ENCODE peak calls at places on chromosomes 16 and 17, in four cellular contexts. F, H, O and C are unnamed samples.

GRCh38 chr16:54444851-54445523 is 158.4 kb upstream of the IRX3 start:
- DNase-seq in O (no peak), F (no peak), H (no peak), C (no peak)

GRCh38 chr16:66580605-66581209 is 1.4 kb downstream of the CMTM2 start:
- DNase-seq in F (no peak), H (no peak), O (no peak), C (peak; percentile 16)

GRCh38 chr16:50482271-50482670 is 65.9 kb upstream of the NKD1 start:
- DNase-seq in O (no peak), H (no peak), F (no peak), C (no peak)

GRCh38 chr16:30715777-30716445 is 16.9 kb downstream of the SRCAP start:
- DNase-seq in O (no peak), F (no peak), H (no peak), C (no peak)

GRCh38 chr17:64448665-64449512 is at the start of gene MILR1:
- DNase-seq in F (no peak), O (peak; percentile 28), H (peak; percentile 65), C (no peak)

GRCh38 chr17:56297142-56297541 is 143.9 kb downstream of the ANKFN1 start:
- DNase-seq in F (no peak), O (no peak), H (no peak), C (no peak)

GRCh38 chr17:77281904-77282367 is 141.2 kb downstream of the SEC14L1 start:
- DNase-seq in O (no peak), F (no peak), H (no peak), C (no peak)

GRCh38 chr16:53884748-53885147 is 180.8 kb downstream of the FTO start:
- DNase-seq in O (no peak), F (no peak), H (no peak), C (no peak)

GRCh38 chr16:77885596-77886295 is 97.4 kb downstream of the VAT1L start:
- DNase-seq in H (no peak), F (no peak), O (no peak), C (no peak)

GRCh38 chr17:519450-520212 is 167.0 kb upstream of the RPH3AL start:
- DNase-seq in H (no peak), O (no peak), F (no peak), C (no peak)

GRCh38 chr16:77375396-77375795 is 59.4 kb downstream of the ADAMTS18 start:
- DNase-seq in F (no peak), O (no peak), H (no peak), C (no peak)

GRCh38 chr17:75525806-75526554 is 483 bp downstream of the LLGL2 start:
- DNase-seq in H (no peak), O (no peak), F (no peak), C (peak; percentile 54)

GRCh38 chr17:28760987-28761562 is 17.3 kb downstream of the TRAF4 start:
- DNase-seq in O (no peak), H (no peak), F (no peak), C (no peak)

GRCh38 chr17:49551221-49552069 is 24.2 kb upstream of the NXPH3 start:
- DNase-seq in O (no peak), H (no peak), F (no peak), C (no peak)

GRCh38 chr17:58920773-58921172 is 165.1 kb downstream of the PPM1E start:
- DNase-seq in H (no peak), F (no peak), O (no peak), C (no peak)

GRCh38 chr17:14037453-14037852 is 31.9 kb upstream of the COX10 start:
- DNase-seq in H (no peak), O (no peak), F (no peak), C (no peak)

GRCh38 chr16:57685633-57686032 is 9.0 kb upstream of the DRC7 start:
- DNase-seq in H (no peak), F (no peak), O (no peak), C (no peak)

GRCh38 chr16:10862432-10862831 is 14.6 kb upstream of the CIITA start:
- DNase-seq in O (no peak), F (peak; percentile 17), H (peak; percentile 37), C (no peak)

GRCh38 chr17:17710728-17711541 is 29.7 kb downstream of the RAI1 start:
- DNase-seq in F (no peak), O (peak; percentile 27), H (peak; percentile 72), C (peak; percentile 94)

GRCh38 chr17:80264048-80264792 is 3.6 kb downstream of the RNF213 start:
- DNase-seq in H (no peak), F (no peak), O (no peak), C (no peak)

GRCh38 chr16:17138801-17139200 is 332.0 kb downstream of the XYLT1 start:
- DNase-seq in F (no peak), O (peak; percentile 61), H (no peak), C (no peak)

GRCh38 chr16:71230122-71230845 is at the start of gene HYDIN:
- DNase-seq in O (peak; percentile 68), H (no peak), F (no peak), C (peak; percentile 15)

GRCh38 chr17:73591278-73592078 is 52.8 kb downstream of the SDK2 start:
- DNase-seq in F (no peak), O (no peak), H (no peak), C (no peak)

GRCh38 chr16:53166099-53166498 is 111.3 kb downstream of the CHD9 start:
- DNase-seq in F (no peak), O (no peak), H (no peak), C (no peak)

GRCh38 chr17:45914036-45914717 is 19.8 kb downstream of the MAPT start:
- DNase-seq in F (no peak), H (no peak), O (no peak), C (no peak)

DNA sequence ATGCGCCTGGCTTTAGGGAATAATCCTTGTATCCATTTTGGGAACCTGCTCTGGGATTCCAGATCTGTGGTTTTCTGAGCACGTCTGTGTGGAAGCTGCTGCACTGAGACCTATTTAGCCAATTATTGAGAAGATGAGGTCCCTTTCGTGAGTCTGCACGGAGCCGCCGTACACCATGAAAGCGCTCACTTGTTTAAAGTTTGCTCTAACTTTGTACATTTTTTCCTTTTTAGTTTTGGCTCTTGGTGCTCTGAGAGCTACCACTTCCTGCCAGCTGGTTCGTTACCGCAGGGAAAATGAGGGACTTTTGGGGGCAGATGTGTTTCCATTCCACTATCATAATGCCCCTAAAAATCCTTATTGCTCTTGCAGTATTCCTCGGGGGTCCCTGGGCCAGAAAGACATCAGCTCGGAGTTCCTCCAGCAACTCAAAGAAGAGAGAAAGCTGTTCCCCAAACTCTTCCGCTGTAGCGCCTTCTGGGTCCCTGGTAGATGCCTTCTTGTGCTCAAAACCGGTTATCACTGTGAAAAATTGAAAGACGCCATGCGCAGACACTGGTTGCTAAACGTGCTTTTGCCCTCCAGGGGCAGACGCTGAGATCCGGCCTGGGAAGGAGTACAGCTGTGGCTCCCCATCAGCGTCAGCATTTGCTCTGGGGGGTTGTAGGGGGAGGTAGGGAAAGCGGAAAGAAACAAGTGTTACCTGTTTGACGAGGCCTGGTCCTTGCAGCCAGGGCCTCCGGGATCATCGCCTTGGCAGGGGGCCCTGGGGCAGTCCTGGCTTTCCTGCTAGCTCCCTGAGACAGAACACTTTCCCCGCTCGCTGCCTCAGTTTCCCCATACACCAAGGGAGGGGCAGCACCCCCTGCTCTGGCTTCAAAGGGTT is 238.1 kb downstream of the MRTFB start:
- DNase-seq in F (no peak), H (no peak), O (no peak), C (no peak)
- TF ChIP-seq TCF7L2 in F (no peak), H (no peak), O (no peak), C (no peak)

GRCh38 chr16:46662123-46662522 is 26.9 kb downstream of the VPS35 start:
- DNase-seq in O (no peak), F (no peak), H (no peak), C (no peak)

DNA sequence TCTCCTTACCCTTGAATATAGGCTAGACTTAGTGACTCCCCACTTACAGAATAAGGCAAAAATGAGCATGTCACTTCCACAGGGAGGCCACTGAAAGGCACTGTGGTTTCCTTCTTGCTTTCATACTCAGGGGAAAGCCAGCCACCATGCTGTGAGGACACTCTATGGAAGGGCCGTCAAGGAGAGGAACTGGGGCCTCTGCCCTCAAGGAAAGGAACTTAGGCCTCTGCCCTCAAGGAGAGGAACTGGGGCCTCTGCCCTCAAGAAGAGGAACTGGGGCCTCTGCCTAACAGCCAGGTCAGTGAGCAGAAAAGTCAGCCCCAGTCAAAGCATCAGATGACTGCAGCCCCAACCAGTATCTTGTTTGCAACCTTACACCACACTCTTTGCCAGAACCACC is 30.1 kb downstream of the VPS35 start:
- DNase-seq in H (no peak), F (no peak), O (no peak), C (no peak)
- TF ChIP-seq TCF7L2 in H (no peak), F (no peak), O (no peak), C (no peak)

GRCh38 chr17:11668633-11669032 is 70.4 kb downstream of the DNAH9 start:
- DNase-seq in H (no peak), F (no peak), O (no peak), C (no peak)
- TF ChIP-seq TCF7L2 in H (no peak), F (no peak), O (no peak), C (no peak)

GRCh38 chr16:48392407-48392806 is 7.2 kb upstream of the SIAH1 start:
- DNase-seq in H (no peak), F (no peak), O (no peak), C (no peak)

GRCh38 chr16:48395375-48395774 is 10.2 kb upstream of the SIAH1 start:
- DNase-seq in O (no peak), F (no peak), H (no peak), C (no peak)

GRCh38 chr16:48393843-48394703 is 8.9 kb upstream of the SIAH1 start:
- DNase-seq in H (no peak), F (no peak), O (no peak), C (no peak)
- TF ChIP-seq TCF7L2 in H (no peak), F (no peak), O (no peak), C (no peak)

DNA sequence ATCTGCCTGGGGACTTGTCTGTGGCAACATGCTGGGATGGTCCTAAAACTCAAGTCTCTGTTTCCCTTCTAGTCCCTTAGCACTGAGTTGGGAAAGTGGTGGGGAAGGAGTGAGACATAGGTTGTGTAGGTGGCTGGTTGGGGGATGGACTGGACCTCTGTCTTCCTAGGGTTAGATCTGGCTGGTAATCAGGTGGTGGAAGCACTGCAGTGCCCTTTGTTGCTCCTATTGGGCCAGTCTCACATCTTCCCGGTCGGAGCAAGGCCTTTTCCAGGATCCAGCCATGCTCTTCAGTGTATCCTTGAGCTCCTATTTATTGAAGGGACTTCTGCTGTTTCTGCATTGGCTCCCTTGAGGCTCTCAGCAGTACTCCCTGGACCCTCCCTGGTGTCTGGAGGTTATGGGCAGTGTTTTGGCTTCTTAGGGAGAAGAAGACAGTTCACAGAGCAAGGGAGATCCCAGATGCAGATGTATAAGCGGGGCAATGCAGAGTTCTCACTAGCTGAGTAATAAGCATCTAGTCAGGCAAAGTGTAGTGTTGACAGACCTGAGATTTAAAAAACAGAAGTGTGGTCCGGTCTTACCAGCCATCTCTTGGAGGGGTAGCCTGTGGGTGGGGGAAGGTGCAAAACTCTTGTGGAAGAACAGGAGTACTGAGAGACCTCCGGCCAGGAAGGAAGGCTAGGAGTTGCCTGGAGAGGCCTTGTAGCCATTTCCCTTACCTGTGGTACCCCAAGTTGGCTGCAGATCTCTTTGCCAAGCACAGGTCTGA is 1.3 kb upstream of the NUTF2 start:
- DNase-seq in H (no peak), F (no peak), O (no peak), C (no peak)
- TF ChIP-seq TCF7L2 in H (no peak), F (no peak), O (no peak), C (no peak)

GRCh38 chr16:75566889-75567255 is 693 bp downstream of the GABARAPL2 start:
- DNase-seq in O (peak; percentile 48), F (no peak), H (no peak), C (no peak)
- TF ChIP-seq TCF7L2 in O (no peak), F (no peak), H (no peak), C (no peak)

GRCh38 chr17:35147313-35147982 is at the start of gene UNC45B:
- DNase-seq in F (no peak), H (no peak), O (no peak), C (no peak)
- TF ChIP-seq TCF7L2 in F (no peak), H (no peak), O (no peak), C (no peak)